ENCODE peak calls at places on chromosomes 2 and 18, in ten cellular contexts. O, A, M, G, R, D, B, Y, I and S are unnamed samples.

GRCh38 chr2:199315299-199316179 is 142.2 kb downstream of the SATB2 start:
- DNase-seq in I (no peak), M (no peak), R (no peak), A (no peak), Y (peak; percentile 7), O (peak; percentile 24), B (peak; percentile 72), G (no peak), D (no peak), S (no peak)

GRCh38 chr2:177543007-177543760 is 150.6 kb downstream of the AGPS start:
- DNase-seq in B (no peak), R (no peak), O (no peak), M (no peak), G (no peak), Y (no peak), I (no peak), A (no peak), D (no peak), S (peak; percentile 68)

GRCh38 chr2:132751838-132752237 is 81.8 kb upstream of the LYPD1 start:
- DNase-seq in Y (no peak), D (no peak), O (no peak), G (no peak), R (no peak), B (no peak), A (no peak), M (no peak), I (no peak), S (no peak)

GRCh38 chr18:79765491-79766245 is 32.1 kb upstream of the KCNG2 start:
- DNase-seq in O (no peak), I (peak; percentile 48), M (no peak), B (no peak), G (peak; percentile 3), A (no peak), D (no peak), R (no peak), Y (no peak), S (peak; percentile 41)

GRCh38 chr18:7417742-7418141 is 149.4 kb upstream of the PTPRM start:
- DNase-seq in Y (no peak), R (no peak), I (no peak), D (no peak), G (no peak), B (no peak), M (no peak), A (no peak), O (no peak), S (no peak)

GRCh38 chr2:134782792-134783191 is 55.6 kb upstream of the ACMSD start:
- DNase-seq in I (no peak), B (no peak), R (peak; percentile 34), M (peak; percentile 55), G (no peak), Y (peak; percentile 26), O (no peak), D (no peak), A (peak; percentile 18), S (no peak)

GRCh38 chr18:23553887-23554286 is 32.4 kb downstream of the NPC1 start:
- DNase-seq in D (no peak), A (no peak), I (no peak), Y (no peak), M (no peak), B (no peak), O (no peak), R (no peak), G (no peak), S (no peak)

GRCh38 chr2:127086800-127087737 is 19.9 kb downstream of the BIN1 start:
- DNase-seq in D (no peak), R (no peak), A (no peak), B (peak; percentile 67), M (peak; percentile 89), Y (peak; percentile 75), O (peak; percentile 65), I (no peak), G (peak; percentile 75), S (peak; percentile 88)

GRCh38 chr18:46688853-46689525 is 32.0 kb upstream of the LOXHD1 start:
- DNase-seq in Y (no peak), I (no peak), D (no peak), R (no peak), O (no peak), M (no peak), G (no peak), A (no peak), B (peak; percentile 26), S (no peak)

GRCh38 chr2:111167238-111168162 is 46.8 kb downstream of the BCL2L11 start:
- DNase-seq in G (no peak), Y (no peak), O (no peak), A (no peak), M (no peak), B (no peak), D (no peak), I (no peak), R (no peak), S (no peak)

GRCh38 chr2:162013514-162014205 is 60.4 kb downstream of the DPP4 start:
- DNase-seq in M (no peak), B (no peak), A (no peak), R (no peak), Y (peak; percentile 58), G (no peak), I (no peak), O (no peak), D (no peak), S (no peak)

GRCh38 chr2:232388324-232388891 is 9.9 kb downstream of the ALPP start:
- DNase-seq in Y (no peak), A (no peak), I (no peak), M (no peak), D (no peak), R (no peak), B (peak; percentile 70), G (no peak), O (no peak), S (no peak)

GRCh38 chr2:133886735-133887675 is 318.7 kb upstream of the NCKAP5 start:
- DNase-seq in D (peak; percentile 20), Y (peak; percentile 61), R (peak; percentile 70), G (peak; percentile 54), I (peak; percentile 81), A (peak; percentile 29), B (peak; percentile 93), M (peak; percentile 65), O (peak; percentile 57), S (peak; percentile 70)

GRCh38 chr2:45067859-45068642 is 58.8 kb upstream of the SIX2 start:
- DNase-seq in O (no peak), G (no peak), D (no peak), I (no peak), A (no peak), B (peak; percentile 22), Y (no peak), M (no peak), R (no peak), S (no peak)

GRCh38 chr18:79705272-79705671 is 25.7 kb downstream of the CTDP1 start:
- DNase-seq in I (no peak), R (no peak), B (no peak), A (no peak), O (no peak), G (no peak), M (no peak), Y (no peak), D (no peak), S (no peak)

GRCh38 chr2:203732072-203732952 is 25.9 kb downstream of the CD28 start:
- DNase-seq in M (no peak), R (no peak), G (no peak), A (no peak), B (no peak), O (no peak), Y (no peak), I (no peak), D (no peak), S (no peak)

DNA sequence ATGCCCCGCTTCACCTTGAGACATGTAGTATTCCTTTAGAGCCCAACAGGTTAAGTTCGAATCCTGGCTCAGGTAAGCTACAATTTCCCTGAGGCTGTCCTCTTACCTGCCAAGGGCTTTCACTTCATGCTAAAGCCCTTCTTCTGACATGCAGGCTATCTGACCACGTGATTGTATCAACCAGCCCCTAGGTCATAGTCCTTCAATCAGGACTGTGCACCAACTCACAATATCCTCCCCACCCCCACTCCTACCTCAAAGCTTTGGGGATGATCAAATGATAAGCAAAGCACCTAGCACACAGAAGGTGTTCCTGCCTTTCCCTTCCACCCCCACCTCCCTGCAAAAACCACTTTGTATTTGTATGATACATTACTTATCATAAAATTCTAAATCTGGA is 78.9 kb downstream of the AAK1 start:
- DNase-seq in Y (no peak), A (no peak), I (no peak), B (no peak), R (no peak), G (no peak), O (no peak), M (no peak), D (no peak), S (no peak)
- H3K27ac ChIP-seq in Y (no peak overlapping the region), A (no peak overlapping the region), I (no peak overlapping the region), B (no peak overlapping the region), R (no peak overlapping the region), G (no peak overlapping the region), O (no peak overlapping the region), M (no peak overlapping the region), D (no peak overlapping the region), S (no peak overlapping the region)

DNA sequence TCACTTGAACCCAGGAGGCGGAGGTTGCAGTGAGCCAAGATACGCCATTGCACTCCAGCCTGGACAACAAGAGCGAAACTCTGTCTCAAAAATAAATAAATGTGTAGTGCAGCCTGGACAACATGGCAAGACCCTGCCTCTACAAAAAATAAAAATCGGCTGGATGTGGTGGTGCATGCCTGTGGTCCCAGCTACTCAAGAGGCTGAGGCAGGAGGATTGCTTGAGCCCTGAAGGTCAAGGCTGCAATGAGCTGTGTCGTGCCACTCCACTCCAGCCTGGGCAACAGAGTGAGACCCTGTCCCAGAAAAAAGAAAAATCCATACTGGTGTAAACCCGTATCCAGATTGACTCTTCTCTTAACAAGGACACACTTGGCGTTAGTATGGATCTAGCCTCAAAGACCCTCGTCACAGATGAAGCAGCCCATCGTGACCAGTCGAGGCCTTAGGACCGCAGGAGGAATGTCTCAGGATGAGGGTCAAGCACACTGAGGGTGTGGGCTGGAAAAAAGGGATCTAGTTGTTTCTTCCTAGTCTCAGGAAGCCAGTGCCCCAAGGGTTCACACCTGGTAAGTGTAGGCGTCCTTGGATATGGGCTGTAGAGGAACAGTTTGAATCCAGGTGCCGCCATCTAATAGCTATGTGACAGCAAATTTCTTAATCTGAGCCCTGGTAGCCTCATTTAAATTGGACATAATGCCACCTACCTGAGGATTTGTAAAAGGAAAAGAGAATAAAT is 4.0 kb upstream of the GPBAR1 start:
- DNase-seq in Y (no peak), D (no peak), I (peak; percentile 34), R (no peak), G (no peak), A (no peak), B (peak; percentile 23), O (no peak), M (no peak), S (peak; percentile 39)
- TF ChIP-seq POLR2AphosphoS5 in Y (no peak), D (no peak), I (no peak), R (no peak), G (no peak), A (no peak), B (no peak), O (no peak), M (no peak), S (no peak)

GRCh38 chr2:68908392-68908970 is 37.3 kb upstream of the BMP10 start:
- DNase-seq in R (peak; percentile 76), D (no peak), G (peak; percentile 88), M (no peak), O (peak; percentile 58), Y (peak; percentile 80), A (peak; percentile 95), I (peak; percentile 82), B (peak; percentile 76), S (peak; percentile 81)
- H3K27ac ChIP-seq in R (peak overlapping the region; percentile 69), D (no peak overlapping the region), G (peak overlapping the region; percentile 50), M (no peak overlapping the region), O (peak overlapping the region; percentile 82), Y (peak overlapping the region; percentile 43), A (peak overlapping the region; percentile 87), I (peak overlapping the region; percentile 16), B (no peak overlapping the region), S (peak overlapping the region; percentile 20)

GRCh38 chr18:75874401-75875093 is 447.0 kb upstream of the SMIM21 start:
- DNase-seq in Y (no peak), A (no peak), D (no peak), I (no peak), O (no peak), M (no peak), G (no peak), B (no peak), R (no peak), S (no peak)
- TF ChIP-seq POLR2AphosphoS5 in Y (no peak), A (no peak), D (no peak), I (no peak), O (no peak), M (no peak), G (no peak), B (no peak), R (no peak), S (peak; percentile 44)